ENCODE peak calls at places on chromosomes 4 and X, in seven cellular contexts. L is GM06990, P is lung, G is retina, X is C1 segment of cervical spinal cord, O is GM19239, N is AG09309. Y is an unnamed sample.

GRCh38 chr4:52407545-52407944 is 251.6 kb downstream of the USP46 start:
- DNase-seq in L (no peak), P (no peak), G (no peak), X (no peak), O (no peak), N (no peak), Y (no peak)

GRCh38 chr4:10099521-10100325 is 16.9 kb downstream of the WDR1 start:
- DNase-seq in L (no peak), P (no peak), G (no peak), X (no peak), O (no peak), N (no peak), Y (no peak)

GRCh38 chrX:38805294-38806053 is 4.2 kb downstream of the MID1IP1 start:
- DNase-seq in L (peak; percentile 79), P (peak; percentile 66), G (peak; percentile 62), X (peak; percentile 33), O (no peak), N (peak; percentile 51), Y (peak; percentile 54)

GRCh38 chrX:24479924-24480722 is 15.0 kb downstream of the PDK3 start:
- DNase-seq in L (peak; percentile 60), P (peak; percentile 63), G (no peak), X (no peak), O (no peak), N (no peak), Y (no peak)

GRCh38 chr4:78293841-78294301 is 236.7 kb downstream of the FRAS1 start:
- DNase-seq in L (no peak), P (no peak), G (peak; percentile 21), X (no peak), O (no peak), N (no peak), Y (no peak)

GRCh38 chrX:1448793-1449580 is 3.7 kb downstream of the ASMTL start:
- DNase-seq in L (no peak), P (peak; percentile 15), G (no peak), X (no peak), O (no peak), N (no peak), Y (no peak)

GRCh38 chr4:164888096-164888495 is 11.1 kb downstream of the APELA start:
- DNase-seq in L (no peak), P (no peak), G (no peak), X (no peak), O (no peak), N (no peak), Y (no peak)

GRCh38 chr4:108878781-108879180 is 115.9 kb upstream of the ETNPPL start:
- DNase-seq in L (no peak), P (no peak), G (no peak), X (no peak), O (no peak), N (no peak), Y (no peak)

GRCh38 chr4:123786955-123787354 is 390.4 kb downstream of the SPRY1 start:
- DNase-seq in L (no peak), P (no peak), G (no peak), X (no peak), O (no peak), N (no peak), Y (no peak)

GRCh38 chr4:105709081-105709450 is 482 bp downstream of the GSTCD start:
- DNase-seq in L (no peak), P (no peak), G (no peak), X (no peak), O (no peak), N (no peak), Y (peak; percentile 21)

GRCh38 chr4:72969957-72970356 is 99.6 kb downstream of the COX18 start:
- DNase-seq in L (no peak), P (no peak), G (no peak), X (no peak), O (no peak), N (no peak), Y (no peak)

GRCh38 chr4:1523506-1523905 is 117.3 kb upstream of the NKX1-1 start:
- DNase-seq in L (no peak), P (no peak), G (no peak), X (no peak), O (no peak), N (no peak), Y (no peak)

GRCh38 chr4:165580379-165580905 is 201.6 kb downstream of the CPE start:
- DNase-seq in L (no peak), P (no peak), G (peak; percentile 23), X (no peak), O (no peak), N (peak; percentile 93), Y (no peak)

GRCh38 chrX:142052238-142052637 is 148.5 kb downstream of the MAGEC1 start:
- DNase-seq in L (no peak), P (no peak), G (no peak), X (no peak), O (no peak), N (no peak), Y (no peak)

GRCh38 chr4:11421116-11421515 is 7.6 kb downstream of the HS3ST1 start:
- DNase-seq in L (no peak), P (no peak), G (no peak), X (no peak), O (no peak), N (no peak), Y (no peak)

GRCh38 chrX:103953353-103953752 is 9.1 kb upstream of the TMSB15B start:
- DNase-seq in L (no peak), P (no peak), G (no peak), X (no peak), O (no peak), N (no peak), Y (no peak)

GRCh38 chrX:25925956-25926355 is 212.2 kb upstream of the MAGEB18 start:
- DNase-seq in L (no peak), P (no peak), G (no peak), X (no peak), O (no peak), N (no peak), Y (no peak)

GRCh38 chr4:117700111-117700892 is 334.0 kb upstream of the NDST3 start:
- DNase-seq in L (no peak), P (no peak), G (no peak), X (no peak), O (no peak), N (no peak), Y (no peak)

GRCh38 chrX:21875013-21875412 is 19.2 kb downstream of the YY2 start:
- DNase-seq in L (no peak), P (no peak), G (no peak), X (no peak), O (no peak), N (no peak), Y (no peak)

GRCh38 chrX:123424546-123424945 is 240.5 kb downstream of the GRIA3 start:
- DNase-seq in L (peak; percentile 43), P (no peak), G (no peak), X (no peak), O (no peak), N (no peak), Y (no peak)

GRCh38 chr4:17613761-17614415 is 553 bp upstream of the MED28 start:
- DNase-seq in L (peak; percentile 32), P (peak; percentile 37), G (no peak), X (no peak), O (no peak), N (peak; percentile 38), Y (peak; percentile 28)

GRCh38 chrX:2220296-2220695 is 280.5 kb downstream of the DHRSX start:
- DNase-seq in L (no peak), P (no peak), G (no peak), X (no peak), O (no peak), N (no peak), Y (no peak)